ENCODE peak calls at places on chromosomes 5 and 9, in nine cellular contexts. One of them, this sample, is unnamed.

GRCh38 chr9:116935149-116935897 is 248.2 kb downstream of the TRIM32 start:
- DNase-seq in renal cortical epithelial cell: no peak
- DNase-seq in bronchial epithelial cell: peak
- DNase-seq in BE2C: no peak
- DNase-seq in GM18507: no peak
- DNase-seq in NCI-H748 treated with DMSO at 0.1 percent for 48 hours: no peak
- DNase-seq in lower lobe of right lung: no peak
- DNase-seq in fibroblast of mammary gland: no peak
- DNase-seq in progenitor cell of endocrine pancreas: no peak
- DNase-seq in this sample: no peak

GRCh38 chr5:175743676-175744210 is 85.9 kb downstream of the HRH2 start:
- DNase-seq in lower lobe of right lung: no peak
- DNase-seq in NCI-H748 treated with DMSO at 0.1 percent for 48 hours: no peak
- DNase-seq in renal cortical epithelial cell: peak
- DNase-seq in progenitor cell of endocrine pancreas: no peak
- DNase-seq in BE2C: no peak
- DNase-seq in fibroblast of mammary gland: no peak
- DNase-seq in bronchial epithelial cell: no peak
- DNase-seq in GM18507: no peak
- DNase-seq in this sample: no peak

GRCh38 chr5:72402381-72402890 is 82.3 kb downstream of the PTCD2 start:
- DNase-seq in lower lobe of right lung: no peak
- DNase-seq in renal cortical epithelial cell: peak
- DNase-seq in BE2C: no peak
- DNase-seq in NCI-H748 treated with DMSO at 0.1 percent for 48 hours: no peak
- DNase-seq in fibroblast of mammary gland: peak
- DNase-seq in GM18507: no peak
- DNase-seq in progenitor cell of endocrine pancreas: no peak
- DNase-seq in bronchial epithelial cell: peak
- DNase-seq in this sample: no peak

GRCh38 chr5:96615223-96615622 is 47.0 kb upstream of the CAST start:
- DNase-seq in renal cortical epithelial cell: no peak
- DNase-seq in lower lobe of right lung: no peak
- DNase-seq in NCI-H748 treated with DMSO at 0.1 percent for 48 hours: no peak
- DNase-seq in GM18507: no peak
- DNase-seq in bronchial epithelial cell: no peak
- DNase-seq in BE2C: no peak
- DNase-seq in progenitor cell of endocrine pancreas: no peak
- DNase-seq in fibroblast of mammary gland: no peak
- DNase-seq in this sample: no peak

GRCh38 chr5:161925960-161926359 is 78.0 kb downstream of the GABRA1 start:
- DNase-seq in lower lobe of right lung: no peak
- DNase-seq in BE2C: peak
- DNase-seq in fibroblast of mammary gland: no peak
- DNase-seq in GM18507: no peak
- DNase-seq in progenitor cell of endocrine pancreas: no peak
- DNase-seq in NCI-H748 treated with DMSO at 0.1 percent for 48 hours: no peak
- DNase-seq in bronchial epithelial cell: no peak
- DNase-seq in renal cortical epithelial cell: no peak
- DNase-seq in this sample: no peak

GRCh38 chr9:108467653-108468324 is 388.0 kb downstream of the ACTL7B start:
- DNase-seq in progenitor cell of endocrine pancreas: no peak
- DNase-seq in NCI-H748 treated with DMSO at 0.1 percent for 48 hours: no peak
- DNase-seq in GM18507: no peak
- DNase-seq in bronchial epithelial cell: no peak
- DNase-seq in lower lobe of right lung: no peak
- DNase-seq in BE2C: no peak
- DNase-seq in fibroblast of mammary gland: peak
- DNase-seq in renal cortical epithelial cell: no peak
- DNase-seq in this sample: no peak

GRCh38 chr5:98769256-98770157 is 4.0 kb upstream of the RGMB start:
- DNase-seq in progenitor cell of endocrine pancreas: peak
- DNase-seq in lower lobe of right lung: peak
- DNase-seq in GM18507: no peak
- DNase-seq in renal cortical epithelial cell: no peak
- DNase-seq in BE2C: peak
- DNase-seq in bronchial epithelial cell: no peak
- DNase-seq in NCI-H748 treated with DMSO at 0.1 percent for 48 hours: peak
- DNase-seq in fibroblast of mammary gland: peak
- DNase-seq in this sample: peak

GRCh38 chr5:6962256-6962655 is 249.0 kb downstream of the TENT4A start:
- DNase-seq in NCI-H748 treated with DMSO at 0.1 percent for 48 hours: no peak
- DNase-seq in lower lobe of right lung: no peak
- DNase-seq in fibroblast of mammary gland: no peak
- DNase-seq in bronchial epithelial cell: no peak
- DNase-seq in progenitor cell of endocrine pancreas: no peak
- DNase-seq in BE2C: no peak
- DNase-seq in renal cortical epithelial cell: no peak
- DNase-seq in GM18507: no peak
- DNase-seq in this sample: no peak

GRCh38 chr5:111584651-111585050 is 72.3 kb upstream of the STARD4 start:
- DNase-seq in NCI-H748 treated with DMSO at 0.1 percent for 48 hours: no peak
- DNase-seq in GM18507: no peak
- DNase-seq in renal cortical epithelial cell: peak
- DNase-seq in lower lobe of right lung: no peak
- DNase-seq in BE2C: no peak
- DNase-seq in fibroblast of mammary gland: peak
- DNase-seq in bronchial epithelial cell: peak
- DNase-seq in progenitor cell of endocrine pancreas: no peak
- DNase-seq in this sample: no peak

GRCh38 chr5:151156732-151157402 is 712 bp downstream of the ANXA6 start:
- DNase-seq in BE2C: no peak
- DNase-seq in fibroblast of mammary gland: peak
- DNase-seq in NCI-H748 treated with DMSO at 0.1 percent for 48 hours: no peak
- DNase-seq in GM18507: no peak
- DNase-seq in bronchial epithelial cell: no peak
- DNase-seq in progenitor cell of endocrine pancreas: no peak
- DNase-seq in renal cortical epithelial cell: no peak
- DNase-seq in lower lobe of right lung: no peak
- DNase-seq in this sample: no peak

GRCh38 chr5:101675510-101675909 is 620.6 kb downstream of the SLCO4C1 start:
- DNase-seq in bronchial epithelial cell: no peak
- DNase-seq in NCI-H748 treated with DMSO at 0.1 percent for 48 hours: peak
- DNase-seq in lower lobe of right lung: no peak
- DNase-seq in renal cortical epithelial cell: no peak
- DNase-seq in GM18507: no peak
- DNase-seq in progenitor cell of endocrine pancreas: no peak
- DNase-seq in BE2C: peak
- DNase-seq in fibroblast of mammary gland: no peak
- DNase-seq in this sample: no peak